ENCODE peak calls at places on chromosomes 11 and 22, in five cellular contexts. G, R, P, U and V are unnamed samples.

GRCh38 chr11:36161572-36161971 is 127.7 kb downstream of the COMMD9 start:
- DNase-seq in R (no peak), G (no peak), P (no peak), U (no peak), V (no peak)

GRCh38 chr22:42434748-42435425 is 2.7 kb upstream of the NFAM1 start:
- DNase-seq in R (peak; percentile 39), U (no peak), P (no peak), G (no peak), V (no peak)

GRCh38 chr11:116931206-116931953 is 94.0 kb upstream of the APOA1 start:
- DNase-seq in U (no peak), R (no peak), P (no peak), G (no peak), V (peak; percentile 48)

GRCh38 chr22:50703726-50704509 is 31.3 kb downstream of the SHANK3 start:
- DNase-seq in R (no peak), P (no peak), U (no peak), G (no peak), V (no peak)

GRCh38 chr22:33350961-33351360 is 292.8 kb upstream of the SYN3 start:
- DNase-seq in R (no peak), P (no peak), U (no peak), G (no peak), V (no peak)

GRCh38 chr11:19466314-19466713 is 225.6 kb upstream of the E2F8 start:
- DNase-seq in U (no peak), P (no peak), R (no peak), G (no peak), V (no peak)

GRCh38 chr11:60955566-60955965 is 3.6 kb upstream of the SLC15A3 start:
- DNase-seq in U (no peak), R (no peak), G (no peak), P (no peak), V (no peak)

GRCh38 chr11:1706634-1707400 is 9.8 kb downstream of the KRTAP5-6 start:
- DNase-seq in G (peak; percentile 40), R (peak; percentile 56), U (no peak), P (no peak), V (no peak)

GRCh38 chr11:33553486-33553885 is 147.1 kb downstream of the C11orf91 start:
- DNase-seq in P (no peak), U (no peak), G (no peak), R (no peak), V (no peak)

GRCh38 chr11:66317766-66318575 is 1.1 kb upstream of the CD248 start:
- DNase-seq in G (peak; percentile 70), P (peak; percentile 73), U (peak; percentile 84), R (peak; percentile 83), V (peak; percentile 94)
- H3K4me3 ChIP-seq in G (peak overlapping the region; percentile 69), P (no peak overlapping the region), U (no peak overlapping the region), R (no peak overlapping the region), V (peak overlapping the region; percentile 41)

GRCh38 chr22:46288846-46289243 is 7.8 kb upstream of the GTSE1 start:
- DNase-seq in R (no peak), U (no peak), G (no peak), P (no peak), V (no peak)

GRCh38 chr22:46286006-46286405 is 10.7 kb upstream of the GTSE1 start:
- DNase-seq in G (no peak), R (no peak), U (peak; percentile 10), P (no peak), V (no peak)

GRCh38 chr22:46289244-46289891 is 7.3 kb upstream of the GTSE1 start:
- DNase-seq in P (no peak), R (peak; percentile 73), U (no peak), G (no peak), V (no peak)

GRCh38 chr22:46287873-46288751 is 8.6 kb upstream of the GTSE1 start:
- DNase-seq in P (no peak), G (peak; percentile 49), U (no peak), R (peak; percentile 79), V (no peak)

DNA sequence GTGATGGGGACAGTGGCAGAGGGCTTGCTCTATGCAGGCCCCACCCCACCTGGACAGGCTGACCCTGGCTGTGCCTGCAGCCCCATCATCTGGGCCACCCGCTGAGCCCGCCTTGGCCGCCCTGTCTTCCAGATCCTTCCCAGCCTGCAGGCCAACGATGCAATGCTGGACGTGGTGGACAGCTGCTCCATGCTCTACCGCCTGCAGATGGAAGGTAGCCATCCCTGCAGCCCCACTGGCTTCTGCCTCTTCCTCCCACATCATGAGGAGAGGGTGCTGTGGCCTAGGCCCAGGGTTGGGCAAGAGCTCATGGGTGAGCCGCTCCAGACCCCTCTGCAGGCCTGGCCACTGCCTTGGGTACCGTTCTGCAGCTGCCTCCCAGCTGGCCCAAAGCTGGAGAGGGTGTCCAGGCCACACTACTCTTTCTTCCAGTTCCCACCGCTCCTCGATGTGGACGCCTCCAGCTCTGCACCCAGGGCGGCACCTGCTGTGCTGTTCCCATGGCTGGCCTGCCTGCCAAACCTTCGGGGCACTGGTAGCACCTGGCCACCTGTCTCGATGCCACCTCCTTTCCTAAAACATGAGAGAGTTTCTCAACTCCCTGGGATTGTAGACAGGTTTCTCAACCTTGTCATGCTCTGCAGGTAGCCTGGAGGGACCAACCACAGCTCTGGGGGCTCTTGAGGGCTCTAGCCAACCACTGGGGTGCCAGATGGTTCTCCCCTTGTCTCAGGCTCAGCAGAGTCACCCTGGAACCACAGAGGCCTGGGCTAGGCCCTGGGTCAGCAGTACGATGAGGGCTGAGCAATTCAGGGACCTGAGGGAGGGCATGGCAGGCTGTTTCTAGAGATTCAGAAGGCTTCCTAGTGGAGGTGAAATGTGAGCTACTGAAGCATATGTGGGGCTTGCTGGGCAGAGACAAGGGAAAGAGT is 9.5 kb upstream of the GTSE1 start:
- DNase-seq in R (peak; percentile 48), U (no peak), G (no peak), P (no peak), V (no peak)
- H3K4me3 ChIP-seq in R (no peak overlapping the region), U (no peak overlapping the region), G (peak overlapping the region; percentile 38), P (no peak overlapping the region), V (no peak overlapping the region)

DNA sequence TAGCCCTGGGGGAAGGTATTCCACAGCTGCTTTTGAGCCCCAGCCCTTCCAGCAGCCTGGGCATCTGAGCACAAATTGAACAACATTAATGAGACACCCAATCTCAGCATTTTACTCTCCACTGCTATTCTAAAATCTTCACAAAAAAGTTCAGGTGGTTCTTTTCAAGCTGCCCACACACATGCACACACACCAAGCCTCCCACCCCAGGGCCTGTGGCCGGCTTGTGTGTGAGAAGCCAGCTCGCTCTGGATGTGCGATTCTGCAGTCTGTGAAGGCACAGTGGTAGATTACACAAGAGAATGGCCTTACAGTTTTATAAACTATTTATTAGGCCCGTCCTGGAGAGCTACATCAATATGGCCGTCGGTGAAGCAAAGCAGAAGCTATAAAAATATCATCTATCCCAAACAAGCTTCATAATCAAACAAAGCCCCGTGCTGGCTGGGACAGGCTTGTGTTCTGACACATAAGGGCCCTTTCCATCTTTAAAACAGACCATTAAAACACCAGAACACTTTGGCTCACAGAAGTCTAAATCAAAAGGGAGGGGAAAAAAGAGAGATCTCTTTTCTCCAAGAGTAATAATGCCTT is 240.5 kb downstream of the OPCML start:
- DNase-seq in R (no peak), G (no peak), P (no peak), U (no peak), V (no peak)
- H3K4me3 ChIP-seq in R (no peak overlapping the region), G (no peak overlapping the region), P (no peak overlapping the region), U (no peak overlapping the region), V (no peak overlapping the region)

DNA sequence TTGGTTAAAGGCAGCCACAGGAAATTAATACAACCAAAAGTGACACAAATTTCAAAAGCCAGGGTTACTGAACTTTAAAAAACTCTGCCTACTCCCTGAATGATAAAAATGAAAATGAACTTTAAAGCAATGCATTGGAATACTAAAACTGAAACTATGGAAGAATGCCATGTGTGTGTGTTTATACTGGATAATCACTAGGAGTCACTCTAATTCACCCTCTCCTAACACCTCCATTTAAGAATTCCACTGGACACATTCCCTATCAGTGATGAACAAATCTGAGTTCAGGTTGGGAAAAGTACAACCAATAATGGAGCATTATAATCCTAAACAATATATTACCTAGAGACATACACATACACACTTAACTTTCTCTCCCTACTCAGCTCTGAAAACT is 27.5 kb upstream of the PLAAT3 start:
- DNase-seq in G (no peak), R (no peak), P (no peak), U (peak; percentile 14), V (no peak)
- H3K4me3 ChIP-seq in G (no peak overlapping the region), R (no peak overlapping the region), P (no peak overlapping the region), U (no peak overlapping the region), V (no peak overlapping the region)

GRCh38 chr22:40712311-40712710 is 33.0 kb downstream of the MCHR1 start:
- DNase-seq in U (no peak), R (no peak), G (no peak), P (no peak), V (no peak)

GRCh38 chr22:40718250-40719204 is 39.2 kb downstream of the MCHR1 start:
- DNase-seq in U (no peak), P (no peak), G (no peak), R (no peak), V (no peak)

GRCh38 chr22:40716116-40716515 is 36.8 kb downstream of the MCHR1 start:
- DNase-seq in G (no peak), U (no peak), P (no peak), R (no peak), V (no peak)

GRCh38 chr22:40709752-40710413 is 30.6 kb downstream of the MCHR1 start:
- DNase-seq in P (peak; percentile 32), G (peak; percentile 28), U (no peak), R (peak; percentile 83), V (no peak)

DNA sequence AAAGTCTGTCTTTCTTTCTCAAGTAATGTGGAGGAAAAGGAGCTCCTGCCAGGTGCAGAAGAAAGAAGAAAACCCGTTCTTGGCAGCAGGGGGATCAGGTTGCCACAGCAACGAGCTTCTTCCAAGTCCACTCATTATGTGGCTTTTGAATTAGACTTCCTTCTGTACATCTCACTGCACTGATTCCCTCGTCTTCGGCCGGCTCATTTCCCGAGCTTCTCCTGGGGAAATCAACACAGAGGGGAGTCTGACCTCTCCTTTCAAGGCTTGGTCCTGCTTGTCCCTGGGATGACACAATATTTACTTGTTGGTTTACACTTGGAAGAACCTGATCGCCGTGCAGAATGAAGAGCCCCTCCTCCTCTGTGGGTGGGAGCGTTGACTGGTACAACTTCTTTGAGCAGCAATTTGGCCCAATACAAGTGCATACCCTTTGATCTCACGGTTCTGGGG is 35.3 kb downstream of the MCHR1 start:
- DNase-seq in R (no peak), P (no peak), U (peak; percentile 89), G (no peak), V (no peak)
- H3K4me3 ChIP-seq in R (no peak overlapping the region), P (no peak overlapping the region), U (no peak overlapping the region), G (no peak overlapping the region), V (no peak overlapping the region)